ENCODE peak calls at places on chromosome 10, in seven cellular contexts. One of them, this sample, is unnamed.

GRCh38 chr10:63224241-63224640 is 91.1 kb downstream of the NRBF2 start:
- DNase-seq in GM23248: no peak
- DNase-seq in hepatocyte: no peak
- DNase-seq in GM12878: no peak
- DNase-seq in PC-3: no peak
- DNase-seq in PC-9: no peak
- DNase-seq in HCT116: no peak
- DNase-seq in this sample: no peak

GRCh38 chr10:50210876-50211275 is 40.4 kb downstream of the ASAH2 start:
- DNase-seq in GM23248: no peak
- DNase-seq in hepatocyte: no peak
- DNase-seq in PC-9: no peak
- DNase-seq in HCT116: no peak
- DNase-seq in GM12878: no peak
- DNase-seq in PC-3: no peak
- DNase-seq in this sample: no peak

GRCh38 chr10:77949167-77949566 is 22.6 kb upstream of the DLG5 start:
- DNase-seq in PC-3: peak; percentile 100
- DNase-seq in PC-9: peak; percentile 94
- DNase-seq in GM12878: no peak
- DNase-seq in hepatocyte: peak; percentile 50
- DNase-seq in GM23248: peak; percentile 85
- DNase-seq in HCT116: peak; percentile 82
- DNase-seq in this sample: peak; percentile 97

GRCh38 chr10:6406220-6407033 is 173.6 kb downstream of the PRKCQ start:
- DNase-seq in HCT116: peak; percentile 18
- DNase-seq in PC-3: peak; percentile 55
- DNase-seq in PC-9: peak; percentile 17
- DNase-seq in GM23248: peak; percentile 66
- DNase-seq in GM12878: no peak
- DNase-seq in hepatocyte: no peak
- DNase-seq in this sample: peak; percentile 45

GRCh38 chr10:62044569-62044968 is 143.1 kb downstream of the ARID5B start:
- DNase-seq in PC-3: no peak
- DNase-seq in GM23248: no peak
- DNase-seq in HCT116: no peak
- DNase-seq in GM12878: no peak
- DNase-seq in hepatocyte: no peak
- DNase-seq in PC-9: no peak
- DNase-seq in this sample: no peak

GRCh38 chr10:132351611-132352010 is 19.6 kb downstream of the LRRC27 start:
- DNase-seq in HCT116: no peak
- DNase-seq in hepatocyte: no peak
- DNase-seq in GM12878: no peak
- DNase-seq in PC-9: no peak
- DNase-seq in GM23248: no peak
- DNase-seq in PC-3: no peak
- DNase-seq in this sample: no peak

GRCh38 chr10:51937313-51937712 is 237.9 kb upstream of the CSTF2T start:
- DNase-seq in PC-9: no peak
- DNase-seq in hepatocyte: no peak
- DNase-seq in GM12878: no peak
- DNase-seq in PC-3: no peak
- DNase-seq in GM23248: peak; percentile 55
- DNase-seq in HCT116: no peak
- DNase-seq in this sample: no peak

GRCh38 chr10:117543245-117543998 is 876 bp downstream of the EMX2 start:
- DNase-seq in hepatocyte: peak; percentile 57
- DNase-seq in GM12878: no peak
- DNase-seq in PC-9: no peak
- DNase-seq in PC-3: no peak
- DNase-seq in GM23248: peak; percentile 82
- DNase-seq in HCT116: no peak
- DNase-seq in this sample: no peak

GRCh38 chr10:5894458-5894857 is 4.4 kb downstream of the FBH1 start:
- DNase-seq in PC-9: no peak
- DNase-seq in GM23248: no peak
- DNase-seq in PC-3: no peak
- DNase-seq in HCT116: no peak
- DNase-seq in hepatocyte: no peak
- DNase-seq in GM12878: no peak
- DNase-seq in this sample: no peak

GRCh38 chr10:98338896-98339295 is 70.9 kb upstream of the LOXL4 start:
- DNase-seq in HCT116: no peak
- DNase-seq in PC-3: no peak
- DNase-seq in hepatocyte: no peak
- DNase-seq in GM12878: no peak
- DNase-seq in PC-9: no peak
- DNase-seq in GM23248: peak; percentile 68
- DNase-seq in this sample: no peak

GRCh38 chr10:132225073-132225848 is 38.5 kb downstream of the DPYSL4 start:
- DNase-seq in PC-3: no peak
- DNase-seq in hepatocyte: no peak
- DNase-seq in PC-9: no peak
- DNase-seq in HCT116: no peak
- DNase-seq in GM12878: no peak
- DNase-seq in GM23248: no peak
- DNase-seq in this sample: no peak

GRCh38 chr10:368579-369255 is 233.5 kb downstream of the ZMYND11 start:
- DNase-seq in PC-3: no peak
- DNase-seq in GM12878: no peak
- DNase-seq in hepatocyte: no peak
- DNase-seq in PC-9: no peak
- DNase-seq in GM23248: no peak
- DNase-seq in HCT116: no peak
- DNase-seq in this sample: no peak

GRCh38 chr10:45197816-45198595 is 117.4 kb downstream of the OR13A1 start:
- DNase-seq in HCT116: no peak
- DNase-seq in hepatocyte: no peak
- DNase-seq in PC-3: no peak
- DNase-seq in PC-9: no peak
- DNase-seq in GM12878: no peak
- DNase-seq in GM23248: no peak
- DNase-seq in this sample: no peak

GRCh38 chr10:69968830-69969229 is 83.8 kb upstream of the MACROH2A2 start:
- DNase-seq in PC-3: peak; percentile 64
- DNase-seq in GM12878: no peak
- DNase-seq in hepatocyte: peak; percentile 48
- DNase-seq in PC-9: peak; percentile 18
- DNase-seq in GM23248: no peak
- DNase-seq in HCT116: peak; percentile 13
- DNase-seq in this sample: peak; percentile 32

GRCh38 chr10:97226398-97226797 is 40.6 kb upstream of the SLIT1 start:
- DNase-seq in GM12878: no peak
- DNase-seq in hepatocyte: no peak
- DNase-seq in PC-9: no peak
- DNase-seq in HCT116: no peak
- DNase-seq in PC-3: no peak
- DNase-seq in GM23248: no peak
- DNase-seq in this sample: no peak

GRCh38 chr10:109978481-109978880 is 29.3 kb upstream of the ADD3 start:
- DNase-seq in HCT116: peak; percentile 37
- DNase-seq in GM23248: peak; percentile 82
- DNase-seq in GM12878: no peak
- DNase-seq in hepatocyte: peak; percentile 29
- DNase-seq in PC-9: peak; percentile 14
- DNase-seq in PC-3: peak; percentile 48
- DNase-seq in this sample: peak; percentile 26

GRCh38 chr10:58320351-58321065 is 14.3 kb upstream of the UBE2D1 start:
- DNase-seq in HCT116: no peak
- DNase-seq in GM12878: no peak
- DNase-seq in hepatocyte: no peak
- DNase-seq in GM23248: no peak
- DNase-seq in PC-3: no peak
- DNase-seq in PC-9: no peak
- DNase-seq in this sample: no peak

DNA sequence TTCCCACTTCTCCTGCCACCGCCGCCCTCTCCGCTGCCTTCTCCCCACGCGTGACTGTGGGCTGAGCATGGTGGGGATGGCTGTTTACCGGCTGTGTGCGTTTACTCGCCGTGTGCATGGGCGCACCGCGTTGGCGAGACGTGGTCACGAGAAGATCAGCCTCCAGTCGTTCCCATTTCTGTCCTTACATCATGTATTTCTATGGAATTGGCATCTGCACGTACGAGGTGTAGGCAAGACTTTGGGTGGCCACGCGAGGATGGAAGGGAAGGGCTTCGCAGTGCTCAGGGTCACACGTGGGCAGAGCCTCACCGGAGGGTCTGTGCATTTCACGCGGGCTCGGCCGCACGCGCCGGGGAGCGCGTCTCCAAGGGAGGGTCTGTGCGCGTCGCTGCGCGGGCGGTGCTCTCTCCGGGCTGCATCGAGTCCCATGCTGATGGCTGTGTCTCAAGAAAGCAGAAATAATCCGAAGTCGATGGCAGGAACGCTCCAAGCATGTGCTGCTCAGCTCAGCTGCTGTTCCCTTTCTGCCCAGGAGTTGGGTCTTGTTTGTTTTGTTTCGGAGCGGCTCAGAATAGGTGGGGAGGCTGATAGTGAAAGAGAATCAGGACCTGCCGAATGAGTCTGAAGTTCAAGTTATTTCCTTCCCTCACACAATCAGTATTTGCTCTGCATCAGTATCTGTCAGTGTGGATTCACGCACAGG is 973 bp downstream of the CAMK1D start:
- DNase-seq in PC-9: peak; percentile 18
- DNase-seq in HCT116: no peak
- DNase-seq in GM12878: no peak
- DNase-seq in GM23248: peak; percentile 54
- DNase-seq in PC-3: peak; percentile 13
- DNase-seq in hepatocyte: peak; percentile 59
- DNase-seq in this sample: peak; percentile 32
- H2AFZ ChIP-seq in PC-9: peak overlapping the region; percentile 71
- H2AFZ ChIP-seq in HCT116: peak overlapping the region; percentile 95
- H2AFZ ChIP-seq in GM12878: peak overlapping the region; percentile 64
- H2AFZ ChIP-seq in GM23248: peak overlapping the region; percentile 69
- H2AFZ ChIP-seq in PC-3: peak overlapping the region; percentile 68
- H2AFZ ChIP-seq in hepatocyte: peak overlapping the region; percentile 68
- H2AFZ ChIP-seq in this sample: peak overlapping the region; percentile 84

DNA sequence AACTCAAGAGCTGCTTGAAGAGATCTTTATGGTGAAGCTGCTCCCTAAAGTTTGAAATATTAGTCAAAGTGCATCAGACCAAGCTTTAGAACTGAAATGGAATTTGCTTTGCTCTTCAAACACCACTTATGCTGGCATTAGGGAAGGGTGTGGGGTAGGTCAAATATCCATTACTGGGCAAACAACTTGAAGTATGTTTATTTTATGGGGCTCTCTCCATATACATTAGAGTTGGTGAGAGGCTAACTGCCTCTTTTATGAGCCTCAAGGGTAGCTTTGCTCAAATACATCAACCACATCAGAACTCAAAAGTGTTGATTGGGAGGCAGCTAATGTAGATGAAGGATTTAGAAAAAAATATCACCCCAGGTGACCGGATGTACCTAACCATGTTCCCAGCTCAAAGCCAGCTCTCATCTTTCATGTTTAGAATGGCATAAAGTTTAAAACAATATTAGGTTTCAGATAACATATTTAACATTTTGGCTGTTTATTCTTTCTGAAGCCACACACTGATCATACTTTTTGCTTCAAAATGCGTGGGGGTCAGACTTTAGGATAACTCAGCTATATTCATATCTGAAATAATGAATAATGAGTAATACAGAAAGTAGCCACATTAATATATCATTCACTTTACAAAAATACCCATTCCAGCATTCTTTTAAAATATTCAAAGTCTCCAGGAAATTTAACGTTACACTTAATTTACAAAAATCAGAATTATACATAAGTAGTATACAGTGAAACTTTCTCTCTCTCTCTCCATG is 318.7 kb downstream of the PTEN start:
- DNase-seq in HCT116: no peak
- DNase-seq in GM23248: no peak
- DNase-seq in GM12878: no peak
- DNase-seq in hepatocyte: no peak
- DNase-seq in PC-3: no peak
- DNase-seq in PC-9: no peak
- DNase-seq in this sample: no peak
- TF ChIP-seq EZH2 in HCT116: no peak
- TF ChIP-seq EZH2 in GM23248: no peak
- TF ChIP-seq EZH2 in GM12878: no peak
- TF ChIP-seq EZH2 in hepatocyte: no peak
- TF ChIP-seq EZH2 in PC-3: no peak
- TF ChIP-seq EZH2 in PC-9: no peak
- TF ChIP-seq EZH2 in this sample: no peak

DNA sequence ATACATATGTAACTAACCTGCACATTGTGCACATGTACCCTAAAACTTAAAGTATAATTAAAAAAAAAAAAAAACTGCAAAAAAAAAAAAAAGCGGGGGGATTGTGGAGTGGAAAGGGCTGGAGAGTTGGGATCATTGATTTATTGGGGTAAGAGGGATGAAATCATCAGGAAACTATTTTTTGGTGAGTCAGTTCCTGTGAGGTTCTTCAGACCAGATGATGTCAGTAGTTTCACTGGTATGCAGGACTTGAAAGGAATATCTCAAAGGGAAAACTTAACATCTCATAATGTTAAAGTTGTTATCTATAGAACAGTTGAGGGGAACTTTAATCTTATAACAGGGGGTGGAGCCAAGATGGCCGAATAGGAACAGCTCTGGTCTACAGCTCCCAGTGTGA is 32.6 kb upstream of the TECTB start:
- DNase-seq in GM23248: peak; percentile 72
- DNase-seq in PC-9: no peak
- DNase-seq in GM12878: no peak
- DNase-seq in HCT116: no peak
- DNase-seq in PC-3: peak; percentile 8
- DNase-seq in hepatocyte: no peak
- DNase-seq in this sample: peak; percentile 53
- H3K36me3 ChIP-seq in GM23248: no peaks in the 10 kb centered on the region
- H3K36me3 ChIP-seq in PC-9: no peaks in the 10 kb centered on the region
- H3K36me3 ChIP-seq in GM12878: no peaks in the 10 kb centered on the region
- H3K36me3 ChIP-seq in HCT116: no peaks in the 10 kb centered on the region
- H3K36me3 ChIP-seq in PC-3: no peaks in the 10 kb centered on the region
- H3K36me3 ChIP-seq in hepatocyte: no peaks in the 10 kb centered on the region
- H3K36me3 ChIP-seq in this sample: no peaks in the 10 kb centered on the region

GRCh38 chr10:14330390-14331071 is at the start of gene FRMD4A:
- DNase-seq in PC-9: no peak
- DNase-seq in hepatocyte: no peak
- DNase-seq in HCT116: no peak
- DNase-seq in GM12878: no peak
- DNase-seq in PC-3: no peak
- DNase-seq in GM23248: no peak
- DNase-seq in this sample: no peak

GRCh38 chr10:14329609-14330246 is 996 bp downstream of the FRMD4A start:
- DNase-seq in HCT116: no peak
- DNase-seq in GM12878: no peak
- DNase-seq in hepatocyte: no peak
- DNase-seq in PC-9: no peak
- DNase-seq in PC-3: no peak
- DNase-seq in GM23248: no peak
- DNase-seq in this sample: no peak

GRCh38 chr10:14327535-14327934 is 3.2 kb downstream of the FRMD4A start:
- DNase-seq in hepatocyte: no peak
- DNase-seq in GM12878: no peak
- DNase-seq in PC-9: no peak
- DNase-seq in PC-3: no peak
- DNase-seq in GM23248: no peak
- DNase-seq in HCT116: no peak
- DNase-seq in this sample: no peak

GRCh38 chr10:14326581-14326980 is 4.1 kb downstream of the FRMD4A start:
- DNase-seq in GM23248: no peak
- DNase-seq in HCT116: no peak
- DNase-seq in hepatocyte: no peak
- DNase-seq in GM12878: no peak
- DNase-seq in PC-3: no peak
- DNase-seq in PC-9: no peak
- DNase-seq in this sample: no peak

GRCh38 chr10:14328881-14329280 is 1.8 kb downstream of the FRMD4A start:
- DNase-seq in PC-3: no peak
- DNase-seq in GM12878: no peak
- DNase-seq in GM23248: no peak
- DNase-seq in hepatocyte: no peak
- DNase-seq in HCT116: no peak
- DNase-seq in PC-9: no peak
- DNase-seq in this sample: no peak
- H2AFZ ChIP-seq in PC-3: no peak overlapping the region
- H2AFZ ChIP-seq in GM12878: no peak overlapping the region
- H2AFZ ChIP-seq in GM23248: no peak overlapping the region
- H2AFZ ChIP-seq in hepatocyte: no peak overlapping the region
- H2AFZ ChIP-seq in HCT116: no peak overlapping the region
- H2AFZ ChIP-seq in PC-9: no peak overlapping the region
- H2AFZ ChIP-seq in this sample: peak overlapping the region; percentile 37